ENCODE peak calls at places on chromosomes 1 and 21, in five cellular contexts. L, X, Y, Z and V are unnamed samples.

GRCh38 chr1:116923421-116923820 is 13.7 kb downstream of the PTGFRN start:
- DNase-seq in Z (no peak), Y (no peak), X (no peak), L (peak), V (peak)

GRCh38 chr1:200724064-200724463 is 14.6 kb upstream of the CAMSAP2 start:
- DNase-seq in L (no peak), Y (no peak), X (no peak), Z (no peak), V (no peak)

GRCh38 chr1:25820247-25821111 is 725 bp downstream of the MTFR1L start:
- DNase-seq in Y (peak), Z (no peak), L (peak), X (no peak), V (peak)

GRCh38 chr1:85692730-85693314 is 15.4 kb downstream of the ZNHIT6 start:
- DNase-seq in Y (no peak), X (no peak), Z (no peak), L (peak), V (no peak)

GRCh38 chr21:29175408-29176147 is 45.1 kb downstream of the MAP3K7CL start:
- DNase-seq in X (no peak), Y (no peak), Z (no peak), L (peak), V (no peak)

GRCh38 chr1:163885510-163885909 is 563.8 kb downstream of the NUF2 start:
- DNase-seq in Y (no peak), X (no peak), L (no peak), Z (no peak), V (no peak)

GRCh38 chr1:106276856-106277255 is 779.6 kb upstream of the PRMT6 start:
- DNase-seq in Y (no peak), X (no peak), Z (no peak), L (no peak), V (no peak)

GRCh38 chr1:108830119-108831008 is 26.5 kb downstream of the AKNAD1 start:
- DNase-seq in X (no peak), Z (peak), Y (peak), L (peak), V (no peak)

GRCh38 chr1:18938707-18939070 is 17.8 kb downstream of the IFFO2 start:
- DNase-seq in Z (no peak), Y (no peak), L (no peak), X (no peak), V (no peak)

GRCh38 chr1:117453958-117454357 is 86.7 kb downstream of the MAN1A2 start:
- DNase-seq in Y (no peak), Z (no peak), L (no peak), X (no peak), V (no peak)

GRCh38 chr21:41848971-41849580 is 30.1 kb downstream of the PRDM15 start:
- DNase-seq in X (no peak), Y (no peak), Z (no peak), L (no peak), V (no peak)

GRCh38 chr1:223189903-223190724 is 47.1 kb upstream of the TLR5 start:
- DNase-seq in X (no peak), Y (no peak), Z (no peak), L (no peak), V (peak)

GRCh38 chr1:241229216-241229615 is 127.8 kb downstream of the RGS7 start:
- DNase-seq in L (no peak), X (no peak), Y (no peak), Z (no peak), V (no peak)

GRCh38 chr1:204829133-204829532 is 41.5 kb upstream of the NFASC start:
- DNase-seq in L (no peak), Y (no peak), X (no peak), Z (no peak), V (no peak)

GRCh38 chr21:42530167-42530518 is 16.5 kb downstream of the SLC37A1 start:
- DNase-seq in Z (no peak), X (no peak), L (no peak), Y (no peak), V (no peak)

GRCh38 chr1:32736812-32737791 is 34.5 kb upstream of the SYNC start:
- DNase-seq in Z (no peak), L (no peak), X (no peak), Y (no peak), V (no peak)

GRCh38 chr1:72341661-72342060 is 59.3 kb upstream of the NEGR1 start:
- DNase-seq in Z (no peak), X (no peak), L (no peak), Y (no peak), V (no peak)

GRCh38 chr1:93681549-93682412 is at the start of gene BCAR3:
- DNase-seq in X (no peak), Y (no peak), Z (peak), L (peak), V (no peak)

GRCh38 chr1:160357286-160358002 is 9.4 kb upstream of the NHLH1 start:
- DNase-seq in L (no peak), Y (no peak), Z (no peak), X (no peak), V (no peak)

GRCh38 chr1:202214089-202214843 is 20.7 kb downstream of the LGR6 start:
- DNase-seq in Y (no peak), L (no peak), X (no peak), Z (no peak), V (no peak)

GRCh38 chr1:36231191-36231590 is 6.9 kb downstream of the THRAP3 start:
- DNase-seq in L (no peak), Y (no peak), X (no peak), Z (no peak), V (no peak)

GRCh38 chr21:42521384-42521783 is 7.7 kb downstream of the SLC37A1 start:
- DNase-seq in L (no peak), X (no peak), Z (no peak), Y (no peak), V (no peak)

GRCh38 chr21:44930543-44930981 is 9.3 kb upstream of the SLX9 start:
- DNase-seq in L (peak), X (no peak), Y (no peak), Z (peak), V (peak)

GRCh38 chr21:29155118-29155932 is 24.9 kb downstream of the MAP3K7CL start:
- DNase-seq in Y (no peak), X (no peak), L (peak), Z (peak), V (no peak)

GRCh38 chr1:162627662-162628296 is 4.5 kb upstream of the DDR2 start:
- DNase-seq in Z (no peak), L (peak), Y (peak), X (no peak), V (no peak)

GRCh38 chr1:201383647-201384405 is 6.3 kb upstream of the TNNT2 start:
- DNase-seq in L (peak), X (no peak), Y (no peak), Z (no peak), V (no peak)

GRCh38 chr1:13782634-13782995 is 82.6 kb downstream of the PRDM2 start:
- DNase-seq in L (no peak), Z (no peak), Y (no peak), X (no peak), V (no peak)
- H3K4me3 ChIP-seq in L (no peak), Z (no peak), Y (no peak), X (no peak), V (no peak)

DNA sequence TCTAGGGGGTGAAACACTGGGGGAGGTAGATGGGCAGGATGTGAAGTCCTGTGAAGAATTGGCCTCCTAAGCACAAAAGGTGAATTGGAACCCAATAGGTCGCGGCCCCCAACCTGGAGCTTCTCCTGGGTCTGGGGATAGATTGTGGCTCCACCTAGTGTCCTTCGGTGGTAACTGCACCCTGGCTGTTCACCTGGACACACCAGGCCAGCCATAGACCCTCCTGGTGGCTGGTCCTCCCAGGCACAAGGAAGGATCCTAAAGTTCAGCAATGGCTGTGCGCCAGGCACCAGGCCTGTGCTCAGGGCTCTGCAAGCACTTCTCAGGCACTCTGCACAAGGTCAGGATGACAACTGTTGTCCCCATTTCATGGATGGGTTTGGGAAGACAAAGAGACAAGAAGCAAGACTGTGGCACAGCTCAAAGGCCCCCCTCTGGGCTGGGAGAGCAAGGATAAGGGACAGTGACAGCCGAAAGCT is 13.5 kb downstream of the ESPN start:
- DNase-seq in Z (peak), Y (no peak), X (no peak), L (peak), V (peak)
- TF ChIP-seq CTCF in Z (peak), Y (peak), X (peak), L (peak), V (peak)

GRCh38 chr1:62686822-62687221 is 1.4 kb downstream of the DOCK7 start:
- DNase-seq in Z (no peak), Y (no peak), L (no peak), X (no peak), V (no peak)

GRCh38 chr1:62687421-62687902 is 724 bp downstream of the DOCK7 start:
- DNase-seq in Y (no peak), X (no peak), Z (no peak), L (peak), V (peak)

GRCh38 chr1:62687903-62688686 is at the start of gene DOCK7:
- DNase-seq in L (peak), Y (peak), Z (peak), X (no peak), V (peak)

GRCh38 chr1:62682531-62682930 is 5.7 kb downstream of the DOCK7 start:
- DNase-seq in X (no peak), Y (no peak), L (peak), Z (no peak), V (no peak)

GRCh38 chr1:62685431-62685859 is 2.7 kb downstream of the DOCK7 start:
- DNase-seq in L (no peak), Z (no peak), X (no peak), Y (no peak), V (no peak)
- H3K4me3 ChIP-seq in L (no peak), Z (no peak), X (no peak), Y (no peak), V (no peak)

GRCh38 chr1:69700770-69701169 is 133.0 kb downstream of the LRRC7 start:
- DNase-seq in Y (no peak), Z (no peak), X (no peak), L (peak), V (no peak)
- TF ChIP-seq CTCF in Y (peak), Z (no peak), X (no peak), L (peak), V (no peak)

GRCh38 chr21:31553926-31554325 is 105.6 kb upstream of the SOD1 start:
- DNase-seq in Y (no peak), Z (no peak), L (no peak), X (no peak), V (no peak)

GRCh38 chr21:31554511-31555022 is 104.9 kb upstream of the SOD1 start:
- DNase-seq in X (no peak), Z (no peak), L (peak), Y (no peak), V (no peak)

GRCh38 chr21:31552826-31553225 is 106.7 kb upstream of the SOD1 start:
- DNase-seq in Y (no peak), L (no peak), X (no peak), Z (no peak), V (no peak)

GRCh38 chr21:31555741-31556191 is 103.7 kb upstream of the SOD1 start:
- DNase-seq in Y (no peak), X (no peak), L (no peak), Z (no peak), V (no peak)

GRCh38 chr21:31553461-31553860 is 106.0 kb upstream of the SOD1 start:
- DNase-seq in Y (no peak), X (no peak), Z (no peak), L (no peak), V (no peak)
- H3K4me3 ChIP-seq in Y (no peak), X (no peak), Z (no peak), L (no peak), V (no peak)

GRCh38 chr1:207088731-207089626 is at the start of gene C4BPB:
- DNase-seq in Y (no peak), X (no peak), Z (no peak), L (peak), V (no peak)

GRCh38 chr1:207088161-207088560 is 499 bp upstream of the C4BPB start:
- DNase-seq in X (no peak), Y (no peak), L (peak), Z (no peak), V (no peak)

GRCh38 chr1:207089627-207090265 is 1.1 kb downstream of the C4BPB start:
- DNase-seq in X (no peak), Z (no peak), L (no peak), Y (no peak), V (no peak)

GRCh38 chr1:207085887-207086286 is 2.8 kb upstream of the C4BPB start:
- DNase-seq in Z (no peak), Y (no peak), L (no peak), X (no peak), V (no peak)

DNA sequence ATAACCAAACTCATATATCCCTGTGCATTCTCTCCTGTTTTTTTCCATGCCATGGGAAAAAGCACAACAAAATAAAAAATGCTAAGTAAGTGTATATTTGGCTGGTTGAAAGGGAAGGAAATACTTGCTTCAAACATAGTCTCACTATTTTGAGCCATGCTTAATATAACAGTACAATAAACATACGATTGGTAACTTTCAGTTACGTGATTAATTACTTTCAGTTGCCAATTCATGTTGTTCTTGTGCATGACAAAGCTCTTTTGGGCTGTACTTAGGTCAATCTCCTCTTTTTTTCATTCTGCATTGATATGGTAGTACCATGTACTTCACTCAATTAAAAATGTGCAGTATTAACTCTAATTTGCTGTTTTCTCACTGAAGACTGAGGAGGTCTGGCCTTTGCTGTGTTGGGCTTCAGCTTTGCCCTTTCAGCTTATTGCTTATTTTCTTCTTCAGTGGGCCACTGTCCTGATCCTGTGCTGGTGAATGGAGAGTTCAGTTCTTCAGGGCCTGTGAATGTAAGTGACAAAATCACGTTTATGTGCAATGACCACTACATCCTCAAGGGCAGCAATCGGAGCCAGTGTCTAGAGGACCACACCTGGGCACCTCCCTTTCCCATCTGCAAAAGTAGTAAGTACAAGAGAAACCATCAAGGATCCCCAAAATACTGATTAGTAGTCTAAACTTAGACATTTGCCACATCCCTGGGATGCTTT is 2.7 kb downstream of the C4BPB start:
- DNase-seq in L (no peak), X (no peak), Y (no peak), Z (no peak), V (no peak)
- TF ChIP-seq CTCF in L (no peak), X (no peak), Y (no peak), Z (no peak), V (no peak)

GRCh38 chr1:97258597-97258996 is 537.0 kb downstream of the PTBP2 start:
- DNase-seq in Y (no peak), Z (no peak), X (no peak), L (no peak), V (no peak)
- H3K4me3 ChIP-seq in Y (no peak), Z (no peak), X (no peak), L (no peak), V (no peak)

GRCh38 chr1:73635021-73635420 is 563.0 kb downstream of the LRRIQ3 start:
- DNase-seq in X (no peak), Z (no peak), Y (no peak), L (no peak), V (no peak)
- TF ChIP-seq CTCF in X (no peak), Z (no peak), Y (no peak), L (no peak), V (no peak)

GRCh38 chr1:7404046-7404742 is 366.9 kb upstream of the VAMP3 start:
- DNase-seq in X (no peak), L (no peak), Z (no peak), Y (no peak), V (no peak)
- H3K4me3 ChIP-seq in X (no peak), L (no peak), Z (no peak), Y (no peak), V (no peak)